ENCODE peak calls at places on chromosome 19, in six cellular contexts. T is nephron progenitor cell, B is mucosa of descending colon, R is IMR-90, Q is WTC11, D is fibroblast of mammary gland. P is an unnamed sample.

GRCh38 chr19:40581531-40581930 is 4.9 kb downstream of the SHKBP1 start:
- DNase-seq in T (no peak), B (no peak), R (no peak), Q (no peak), D (no peak), P (no peak)

GRCh38 chr19:40693150-40693788 is 2.8 kb upstream of the NUMBL start:
- DNase-seq in T (no peak), B (no peak), R (no peak), Q (no peak), D (no peak), P (no peak)

GRCh38 chr19:17304386-17305047 is 1.2 kb upstream of the MRPL34 start:
- DNase-seq in T (no peak), B (no peak), R (no peak), Q (no peak), D (no peak), P (no peak)

GRCh38 chr19:387777-388176 is 21.2 kb downstream of the C2CD4C start:
- DNase-seq in T (no peak), B (no peak), R (no peak), Q (no peak), D (no peak), P (no peak)

GRCh38 chr19:511101-511841 is 4.0 kb downstream of the TPGS1 start:
- DNase-seq in T (no peak), B (peak; percentile 92), R (peak; percentile 36), Q (peak; percentile 38), D (no peak), P (peak; percentile 88)

GRCh38 chr19:3932931-3933810 is at the start of gene NMRK2:
- DNase-seq in T (peak; percentile 34), B (no peak), R (no peak), Q (peak; percentile 78), D (no peak), P (peak; percentile 97)

GRCh38 chr19:42345191-42345812 is 19.9 kb downstream of the MEGF8 start:
- DNase-seq in T (no peak), B (no peak), R (peak; percentile 38), Q (no peak), D (peak; percentile 65), P (no peak)

GRCh38 chr19:10568444-10568825 is 344 bp downstream of the CDKN2D start:
- DNase-seq in T (no peak), B (peak; percentile 84), R (no peak), Q (peak; percentile 74), D (no peak), P (peak; percentile 90)

GRCh38 chr19:461664-462551 is 1.1 kb upstream of the SHC2 start:
- DNase-seq in T (peak; percentile 73), B (no peak), R (no peak), Q (peak; percentile 69), D (no peak), P (peak; percentile 90)

GRCh38 chr19:41810301-41810700 is 13.9 kb downstream of the CEACAM3 start:
- DNase-seq in T (no peak), B (no peak), R (no peak), Q (no peak), D (no peak), P (no peak)

GRCh38 chr19:6808494-6808893 is 36.0 kb downstream of the VAV1 start:
- DNase-seq in T (no peak), B (no peak), R (no peak), Q (no peak), D (no peak), P (no peak)

GRCh38 chr19:29831041-29831548 is 19.3 kb downstream of the CCNE1 start:
- DNase-seq in T (no peak), B (no peak), R (no peak), Q (no peak), D (no peak), P (peak; percentile 57)

GRCh38 chr19:19224852-19225494 is 13.2 kb downstream of the NCAN start:
- DNase-seq in T (peak; percentile 81), B (peak; percentile 82), R (peak; percentile 44), Q (peak; percentile 90), D (peak; percentile 50), P (peak; percentile 97)

GRCh38 chr19:5053661-5054060 is 84.7 kb downstream of the KDM4B start:
- DNase-seq in T (no peak), B (no peak), R (no peak), Q (no peak), D (no peak), P (no peak)

GRCh38 chr19:13094771-13095392 is 7.8 kb downstream of the LYL1 start:
- DNase-seq in T (peak; percentile 31), B (peak; percentile 73), R (no peak), Q (peak; percentile 45), D (no peak), P (peak; percentile 85)

GRCh38 chr19:31285744-31286143 is 63.5 kb downstream of the TSHZ3 start:
- DNase-seq in T (no peak), B (no peak), R (peak; percentile 64), Q (no peak), D (peak; percentile 51), P (no peak)

GRCh38 chr19:38710928-38711725 is 33.1 kb downstream of the CAPN12 start:
- DNase-seq in T (no peak), B (no peak), R (no peak), Q (no peak), D (peak; percentile 70), P (no peak)

GRCh38 chr19:18198374-18198773 is 5.4 kb downstream of the MPV17L2 start:
- DNase-seq in T (no peak), B (no peak), R (no peak), Q (no peak), D (no peak), P (no peak)

GRCh38 chr19:42360787-42361544 is 29.1 kb downstream of the CNFN start:
- DNase-seq in T (peak; percentile 29), B (no peak), R (no peak), Q (peak; percentile 79), D (no peak), P (peak; percentile 80)

GRCh38 chr19:44635581-44636438 is 7.9 kb upstream of the PVR start:
- DNase-seq in T (no peak), B (no peak), R (peak; percentile 63), Q (no peak), D (peak; percentile 33), P (no peak)

GRCh38 chr19:16591803-16592556 is 19.8 kb upstream of the SLC35E1 start:
- DNase-seq in T (no peak), B (peak; percentile 39), R (peak; percentile 25), Q (no peak), D (no peak), P (no peak)

GRCh38 chr19:426725-427445 is 17.9 kb upstream of the C2CD4C start:
- DNase-seq in T (no peak), B (no peak), R (no peak), Q (no peak), D (no peak), P (peak; percentile 47)

GRCh38 chr19:7977723-7978040 is 27.8 kb downstream of the ELAVL1 start:
- DNase-seq in T (no peak), B (peak; percentile 33), R (no peak), Q (no peak), D (no peak), P (no peak)

GRCh38 chr19:42122691-42123607 is 9.3 kb downstream of the POU2F2 start:
- DNase-seq in T (no peak), B (no peak), R (no peak), Q (no peak), D (no peak), P (no peak)